ENCODE peak calls at places on chromosomes 3 and 15, in four cellular contexts. T is NCI-H1417, H is posterior cingulate gyrus, F is thoracic aorta. V is an unnamed sample.

GRCh38 chr3:45026957-45027356 is 854 bp downstream of the CLEC3B start:
- DNase-seq in T (no peak), H (no peak), F (peak), V (no peak)

GRCh38 chr15:26635105-26635504 is 137.8 kb downstream of the GABRB3 start:
- DNase-seq in T (no peak), F (no peak), H (no peak), V (no peak)

GRCh38 chr3:142649996-142650693 is 54.0 kb downstream of the PLS1 start:
- DNase-seq in H (no peak), F (no peak), T (no peak), V (peak)

GRCh38 chr3:82054849-82055248 is 293.4 kb upstream of the GBE1 start:
- DNase-seq in H (no peak), T (no peak), F (no peak), V (no peak)

GRCh38 chr3:188077160-188077812 is 76.7 kb upstream of the LPP start:
- DNase-seq in F (no peak), H (no peak), T (no peak), V (no peak)

GRCh38 chr3:192246847-192247520 is 480.4 kb downstream of the FGF12 start:
- DNase-seq in T (peak), F (no peak), H (no peak), V (no peak)

GRCh38 chr15:31840849-31841476 is 189.4 kb upstream of the CHRNA7 start:
- DNase-seq in H (no peak), T (no peak), F (no peak), V (no peak)

GRCh38 chr3:23324745-23325144 is 121.6 kb downstream of the UBE2E2 start:
- DNase-seq in F (no peak), H (no peak), T (no peak), V (no peak)

GRCh38 chr15:90013503-90013937 is 12.4 kb downstream of the ZNF710 start:
- DNase-seq in T (no peak), H (no peak), F (no peak), V (no peak)

GRCh38 chr15:101256756-101257155 is 4.9 kb upstream of the CHSY1 start:
- DNase-seq in T (no peak), F (no peak), H (no peak), V (peak)

GRCh38 chr3:99410789-99411311 is 227.5 kb upstream of the COL8A1 start:
- DNase-seq in F (no peak), T (no peak), H (no peak), V (no peak)

GRCh38 chr3:171950373-171950772 is 89.0 kb upstream of the FNDC3B start:
- DNase-seq in T (no peak), F (no peak), H (no peak), V (no peak)

GRCh38 chr15:48221885-48222284 is 15.8 kb downstream of the SLC12A1 start:
- DNase-seq in H (no peak), T (peak), F (peak), V (no peak)

GRCh38 chr3:14757153-14757700 is 61.5 kb upstream of the FGD5 start:
- DNase-seq in T (no peak), H (no peak), F (no peak), V (no peak)

GRCh38 chr15:52178765-52179164 is 12.4 kb downstream of the GNB5 start:
- DNase-seq in H (no peak), F (no peak), T (no peak), V (no peak)

GRCh38 chr15:45185069-45185779 is 2.5 kb downstream of the SHF start:
- DNase-seq in F (no peak), H (no peak), T (no peak), V (no peak)

GRCh38 chr3:195260286-195260905 is 10.6 kb downstream of the XXYLT1 start:
- DNase-seq in H (no peak), F (no peak), T (peak), V (no peak)

GRCh38 chr3:132660745-132661067 is 577 bp downstream of the UBA5 start:
- DNase-seq in F (no peak), T (no peak), H (no peak), V (no peak)

GRCh38 chr15:62545392-62546227 is 380.5 kb upstream of the C2CD4B start:
- DNase-seq in H (peak), F (no peak), T (no peak), V (no peak)

GRCh38 chr3:157123621-157124020 is 36.3 kb downstream of the CCNL1 start:
- DNase-seq in F (no peak), T (no peak), H (no peak), V (no peak)

GRCh38 chr15:75185271-75186029 is 16.2 kb upstream of the C15orf39 start:
- DNase-seq in T (no peak), H (no peak), F (no peak), V (no peak)

GRCh38 chr3:158152186-158152585 is 42.3 kb downstream of the RSRC1 start:
- DNase-seq in F (no peak), H (no peak), T (no peak), V (no peak)

GRCh38 chr3:148344522-148344921 is 353.2 kb upstream of the AGTR1 start:
- DNase-seq in F (no peak), H (no peak), T (no peak), V (peak)

GRCh38 chr3:140068512-140068911 is 133.5 kb downstream of the CLSTN2 start:
- DNase-seq in T (no peak), F (no peak), H (no peak), V (no peak)

GRCh38 chr3:52856666-52857065 is 21.8 kb upstream of the MUSTN1 start:
- DNase-seq in T (no peak), F (no peak), H (no peak), V (no peak)

V was measured in SK-MEL-5.